ENCODE peak calls at places on chromosomes 6 and 20, in four cellular contexts. T is BJ, Y is PC-3, B is stomach. S is an unnamed sample.

GRCh38 chr20:56552911-56553629 is 20.0 kb downstream of the FAM209B start:
- DNase-seq in T (no peak), Y (no peak), B (no peak), S (no peak)

GRCh38 chr20:35908007-35908406 is 46.3 kb downstream of the SCAND1 start:
- DNase-seq in T (no peak), Y (no peak), B (no peak), S (no peak)

GRCh38 chr6:78611886-78612480 is 255.4 kb upstream of the IRAK1BP1 start:
- DNase-seq in T (no peak), Y (peak; percentile 60), B (no peak), S (no peak)

GRCh38 chr20:48841861-48842529 is 14.2 kb upstream of the PREX1 start:
- DNase-seq in T (peak; percentile 71), Y (peak; percentile 95), B (no peak), S (peak; percentile 27)

GRCh38 chr20:42955713-42956112 is 234.0 kb downstream of the PTPRT start:
- DNase-seq in T (no peak), Y (no peak), B (no peak), S (no peak)

GRCh38 chr20:19692100-19692499 is 66.0 kb upstream of the RIN2 start:
- DNase-seq in T (no peak), Y (peak; percentile 95), B (no peak), S (no peak)

GRCh38 chr6:31042801-31043200 is 32.5 kb downstream of the MUC22 start:
- DNase-seq in T (no peak), Y (peak; percentile 80), B (peak; percentile 73), S (no peak)

GRCh38 chr6:113352029-113352801 is 504.9 kb upstream of the MARCKS start:
- DNase-seq in T (no peak), Y (peak; percentile 87), B (peak; percentile 55), S (no peak)

GRCh38 chr6:21773199-21773974 is 179.8 kb downstream of the SOX4 start:
- DNase-seq in T (no peak), Y (no peak), B (no peak), S (no peak)

GRCh38 chr6:87308970-87309369 is 13.4 kb upstream of the SMIM8 start:
- DNase-seq in T (no peak), Y (peak; percentile 45), B (no peak), S (no peak)

GRCh38 chr6:148451690-148452089 is 109.1 kb downstream of the SASH1 start:
- DNase-seq in T (no peak), Y (no peak), B (no peak), S (no peak)

GRCh38 chr6:119587537-119587936 is 238.0 kb upstream of the MAN1A1 start:
- DNase-seq in T (no peak), Y (peak; percentile 36), B (no peak), S (no peak)

GRCh38 chr6:38671885-38672467 is 31.0 kb downstream of the GLO1 start:
- DNase-seq in T (peak; percentile 8), Y (peak; percentile 78), B (no peak), S (peak; percentile 32)

GRCh38 chr6:157761331-157761921 is 61.6 kb upstream of the SNX9 start:
- DNase-seq in T (no peak), Y (peak; percentile 62), B (no peak), S (no peak)

GRCh38 chr6:40907198-40907701 is 131.8 kb downstream of the UNC5CL start:
- DNase-seq in T (no peak), Y (peak; percentile 95), B (peak; percentile 60), S (no peak)

GRCh38 chr20:63518351-63518861 is 2.2 kb upstream of the PPDPF start:
- DNase-seq in T (no peak), Y (no peak), B (no peak), S (no peak)

GRCh38 chr6:79647756-79648155 is 16.6 kb downstream of the SH3BGRL2 start:
- DNase-seq in T (no peak), Y (no peak), B (no peak), S (no peak)

GRCh38 chr6:127737009-127737486 is 160.1 kb downstream of the C6orf58 start:
- DNase-seq in T (peak; percentile 25), Y (peak; percentile 71), B (peak; percentile 45), S (peak; percentile 40)

GRCh38 chr6:44010411-44011349 is 116.6 kb downstream of the MRPL14 start:
- DNase-seq in T (peak; percentile 78), Y (peak; percentile 91), B (no peak), S (peak; percentile 93)

GRCh38 chr6:99745651-99746050 is 139.0 kb downstream of the PRDM13 start:
- DNase-seq in T (peak; percentile 4), Y (peak; percentile 2), B (no peak), S (no peak)

GRCh38 chr6:144378437-144378836 is 93.3 kb downstream of the UTRN start:
- DNase-seq in T (no peak), Y (no peak), B (no peak), S (no peak)

GRCh38 chr20:57198359-57199072 is 67.9 kb downstream of the BMP7 start:
- DNase-seq in T (no peak), Y (no peak), B (no peak), S (no peak)

GRCh38 chr6:168884646-168885086 is 369.0 kb downstream of the THBS2 start:
- DNase-seq in T (no peak), Y (peak; percentile 55), B (peak; percentile 80), S (peak; percentile 16)

GRCh38 chr20:64240243-64241015 is 15.1 kb upstream of the PCMTD2 start:
- DNase-seq in T (no peak), Y (no peak), B (no peak), S (no peak)

GRCh38 chr6:28353981-28354676 is 4.4 kb downstream of the ZKSCAN3 start:
- DNase-seq in T (no peak), Y (peak; percentile 95), B (peak; percentile 76), S (no peak)

GRCh38 chr20:2757001-2757400 is 43.4 kb downstream of the CPXM1 start:
- DNase-seq in T (no peak), Y (no peak), B (no peak), S (no peak)

GRCh38 chr20:46083101-46083500 is 6.7 kb downstream of the NCOA5 start:
- DNase-seq in T (no peak), Y (no peak), B (no peak), S (no peak)

GRCh38 chr20:4748847-4749246 is 27.1 kb downstream of the PRND start:
- DNase-seq in T (no peak), Y (no peak), B (no peak), S (no peak)

GRCh38 chr20:20083796-20084195 is 31.5 kb downstream of the CFAP61 start:
- DNase-seq in T (no peak), Y (peak; percentile 64), B (no peak), S (peak; percentile 3)

GRCh38 chr6:167573461-167574215 is 248.8 kb downstream of the TTLL2 start:
- DNase-seq in T (no peak), Y (no peak), B (no peak), S (no peak)

GRCh38 chr6:93418113-93418447 is 1.3 kb downstream of the EPHA7 start:
- DNase-seq in T (no peak), Y (peak; percentile 6), B (no peak), S (no peak)
- TF ChIP-seq CTCF in T (no peak), Y (no peak), B (no peak), S (no peak)

GRCh38 chr20:33914871-33915270 is 78.8 kb upstream of the RALY start:
- DNase-seq in T (no peak), Y (peak; percentile 84), B (no peak), S (no peak)

GRCh38 chr20:33919653-33920052 is 74.1 kb upstream of the RALY start:
- DNase-seq in T (no peak), Y (no peak), B (no peak), S (no peak)

GRCh38 chr20:33918662-33919061 is 75.0 kb upstream of the RALY start:
- DNase-seq in T (no peak), Y (no peak), B (no peak), S (no peak)

GRCh38 chr20:33917813-33918525 is 75.7 kb upstream of the RALY start:
- DNase-seq in T (no peak), Y (no peak), B (no peak), S (no peak)

DNA sequence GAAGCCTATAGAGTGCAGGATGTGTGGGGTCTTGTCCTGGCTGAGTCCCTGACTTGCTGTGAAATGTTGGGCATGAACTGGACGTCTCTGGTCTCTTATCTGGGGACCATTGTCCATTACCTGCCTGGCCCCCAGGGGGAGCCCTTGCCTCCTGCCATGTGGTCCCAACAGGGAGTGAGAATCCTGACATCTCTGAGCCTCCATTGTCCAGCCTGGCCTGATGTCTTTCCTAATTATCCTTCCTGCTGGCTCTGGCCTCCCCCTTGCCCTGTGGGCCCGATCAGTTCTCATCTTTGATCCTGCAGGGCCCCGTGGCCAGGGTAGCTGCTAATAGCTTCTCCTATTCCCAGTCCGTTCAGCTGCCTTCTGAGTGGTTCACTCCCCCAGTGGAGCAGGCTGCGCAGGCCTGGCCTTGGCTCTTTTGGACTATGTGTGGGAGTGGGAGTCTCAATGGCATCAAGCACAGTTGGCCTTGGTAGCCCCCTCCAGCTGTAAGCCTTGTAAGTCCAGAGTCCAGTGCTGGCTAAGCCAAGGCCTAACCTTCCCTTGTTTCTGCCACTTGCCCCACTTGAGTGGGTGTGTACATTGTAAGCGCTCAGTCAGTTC is 77.9 kb upstream of the RALY start:
- DNase-seq in T (no peak), Y (peak; percentile 51), B (peak; percentile 52), S (no peak)
- TF ChIP-seq CTCF in T (peak; percentile 58), Y (peak; percentile 74), B (peak; percentile 23), S (peak; percentile 30)

DNA sequence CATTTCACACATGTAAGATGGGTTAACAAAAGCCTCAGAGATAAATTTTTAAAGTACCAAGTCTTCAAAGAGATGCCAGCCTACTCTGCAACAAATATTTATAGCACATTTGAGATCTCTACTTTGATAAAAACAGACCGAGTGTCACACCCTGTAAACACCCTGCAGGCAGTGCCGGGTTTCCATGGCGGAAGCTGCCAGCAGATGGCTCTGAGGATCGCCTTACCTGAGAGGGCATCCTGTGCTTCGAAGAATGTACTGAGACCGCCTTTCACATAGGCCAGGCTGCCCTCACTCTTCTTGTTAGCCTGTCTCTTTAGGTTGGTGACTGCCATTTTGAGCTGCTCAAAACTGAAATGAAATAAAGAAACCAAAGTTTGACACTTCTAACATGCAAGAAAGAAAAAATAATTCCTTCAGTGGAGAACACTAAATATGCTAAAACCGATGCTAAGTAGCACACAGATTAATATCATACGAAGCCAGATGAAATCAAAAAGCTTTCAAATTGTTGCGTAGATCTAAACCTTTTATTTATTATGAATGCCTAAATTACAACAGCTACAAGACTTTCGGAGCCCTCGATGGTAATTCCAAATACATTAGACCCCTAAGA is 39.3 kb downstream of the HUS1B start:
- DNase-seq in T (no peak), Y (peak; percentile 69), B (no peak), S (no peak)
- TF ChIP-seq CTCF in T (no peak), Y (peak; percentile 73), B (no peak), S (no peak)

GRCh38 chr20:38999965-39000910 is 38.1 kb downstream of the DHX35 start:
- DNase-seq in T (no peak), Y (no peak), B (no peak), S (no peak)
- TF ChIP-seq CTCF in T (no peak), Y (no peak), B (no peak), S (no peak)